ENCODE peak calls at places on chromosome X, in four cellular contexts. One of them, this sample, is unnamed.
A peak's percentile ranks its signal among the peaks of the same experiment; 100 is the strongest.

GRCh38 chrX:130680164-130681035 is 222.6 kb downstream of the ENOX2 start:
- DNase-seq in GM13976: no peak
- DNase-seq in thoracic aorta: no peak
- DNase-seq in heart right ventricle: no peak
- DNase-seq in this sample: no peak

GRCh38 chrX:96407043-96407442 is 277.6 kb upstream of the DIAPH2 start:
- DNase-seq in thoracic aorta: no peak
- DNase-seq in GM13976: no peak
- DNase-seq in heart right ventricle: no peak
- DNase-seq in this sample: no peak

GRCh38 chrX:13664026-13664425 is 11.1 kb downstream of the TCEANC start:
- DNase-seq in heart right ventricle: no peak
- DNase-seq in GM13976: no peak
- DNase-seq in thoracic aorta: no peak
- DNase-seq in this sample: no peak

GRCh38 chrX:103791826-103792458 is 15.3 kb downstream of the PLP1 start:
- DNase-seq in heart right ventricle: no peak
- DNase-seq in thoracic aorta: no peak
- DNase-seq in GM13976: no peak
- DNase-seq in this sample: no peak

GRCh38 chrX:154472685-154473632 is 6.1 kb downstream of the LAGE3 start:
- DNase-seq in thoracic aorta: no peak
- DNase-seq in GM13976: no peak
- DNase-seq in heart right ventricle: no peak
- DNase-seq in this sample: no peak

GRCh38 chrX:153645921-153646481 is 1.0 kb upstream of the DUSP9 start:
- DNase-seq in thoracic aorta: no peak
- DNase-seq in GM13976: no peak
- DNase-seq in heart right ventricle: no peak
- DNase-seq in this sample: no peak

GRCh38 chrX:154526901-154527675 is 11.1 kb upstream of the FAM3A start:
- DNase-seq in thoracic aorta: no peak
- DNase-seq in GM13976: peak; percentile 73
- DNase-seq in heart right ventricle: peak; percentile 82
- DNase-seq in this sample: peak; percentile 44

GRCh38 chrX:112808651-112809050 is 32.0 kb downstream of the AMOT start:
- DNase-seq in GM13976: no peak
- DNase-seq in heart right ventricle: no peak
- DNase-seq in thoracic aorta: no peak
- DNase-seq in this sample: no peak

GRCh38 chrX:63581906-63582305 is 203.1 kb downstream of the ARHGEF9 start:
- DNase-seq in GM13976: no peak
- DNase-seq in thoracic aorta: no peak
- DNase-seq in heart right ventricle: no peak
- DNase-seq in this sample: no peak

GRCh38 chrX:18885317-18886004 is 98.5 kb downstream of the PHKA2 start:
- DNase-seq in heart right ventricle: no peak
- DNase-seq in GM13976: no peak
- DNase-seq in thoracic aorta: no peak
- DNase-seq in this sample: no peak

GRCh38 chrX:63713510-63713909 is 71.5 kb downstream of the ARHGEF9 start:
- DNase-seq in heart right ventricle: peak; percentile 49
- DNase-seq in GM13976: no peak
- DNase-seq in thoracic aorta: no peak
- DNase-seq in this sample: no peak

GRCh38 chrX:15515931-15516330 is 15.3 kb downstream of the BMX start:
- DNase-seq in thoracic aorta: no peak
- DNase-seq in GM13976: no peak
- DNase-seq in heart right ventricle: peak; percentile 12
- DNase-seq in this sample: no peak

GRCh38 chrX:13476384-13476783 is 93.0 kb upstream of the EGFL6 start:
- DNase-seq in GM13976: no peak
- DNase-seq in heart right ventricle: no peak
- DNase-seq in thoracic aorta: no peak
- DNase-seq in this sample: no peak

GRCh38 chrX:71955530-71956120 is 45.0 kb downstream of the NHSL2 start:
- DNase-seq in heart right ventricle: peak; percentile 9
- DNase-seq in thoracic aorta: no peak
- DNase-seq in GM13976: no peak
- DNase-seq in this sample: no peak

GRCh38 chrX:38882894-38883620 is 81.8 kb downstream of the MID1IP1 start:
- DNase-seq in thoracic aorta: no peak
- DNase-seq in GM13976: no peak
- DNase-seq in heart right ventricle: no peak
- DNase-seq in this sample: no peak

GRCh38 chrX:1466971-1467561 is 14.4 kb upstream of the ASMTL start:
- DNase-seq in GM13976: peak; percentile 68
- DNase-seq in thoracic aorta: no peak
- DNase-seq in heart right ventricle: peak; percentile 7
- DNase-seq in this sample: peak; percentile 57

GRCh38 chrX:13023526-13024469 is 20.6 kb downstream of the FAM9C start:
- DNase-seq in GM13976: no peak
- DNase-seq in thoracic aorta: no peak
- DNase-seq in heart right ventricle: no peak
- DNase-seq in this sample: no peak

GRCh38 chrX:9682456-9682855 is 83.2 kb downstream of the GPR143 start:
- DNase-seq in thoracic aorta: no peak
- DNase-seq in GM13976: no peak
- DNase-seq in heart right ventricle: no peak
- DNase-seq in this sample: no peak

GRCh38 chrX:74779175-74779574 is 146.1 kb downstream of the NEXMIF start:
- DNase-seq in thoracic aorta: no peak
- DNase-seq in GM13976: peak; percentile 13
- DNase-seq in heart right ventricle: no peak
- DNase-seq in this sample: no peak

GRCh38 chrX:10282490-10282889 is 125.7 kb downstream of the CLCN4 start:
- DNase-seq in GM13976: no peak
- DNase-seq in thoracic aorta: no peak
- DNase-seq in heart right ventricle: no peak
- DNase-seq in this sample: no peak

GRCh38 chrX:153767674-153768055 is 3.6 kb downstream of the PLXNB3 start:
- DNase-seq in heart right ventricle: no peak
- DNase-seq in thoracic aorta: no peak
- DNase-seq in GM13976: no peak
- DNase-seq in this sample: no peak

GRCh38 chrX:108198420-108198819 is 106.8 kb downstream of the ATG4A start:
- DNase-seq in thoracic aorta: no peak
- DNase-seq in heart right ventricle: no peak
- DNase-seq in GM13976: no peak
- DNase-seq in this sample: no peak

GRCh38 chrX:108203540-108203939 is 112.0 kb downstream of the ATG4A start:
- DNase-seq in thoracic aorta: no peak
- DNase-seq in heart right ventricle: no peak
- DNase-seq in GM13976: no peak
- DNase-seq in this sample: no peak

GRCh38 chrX:108199041-108199440 is 107.5 kb downstream of the ATG4A start:
- DNase-seq in heart right ventricle: no peak
- DNase-seq in thoracic aorta: no peak
- DNase-seq in GM13976: no peak
- DNase-seq in this sample: no peak

DNA sequence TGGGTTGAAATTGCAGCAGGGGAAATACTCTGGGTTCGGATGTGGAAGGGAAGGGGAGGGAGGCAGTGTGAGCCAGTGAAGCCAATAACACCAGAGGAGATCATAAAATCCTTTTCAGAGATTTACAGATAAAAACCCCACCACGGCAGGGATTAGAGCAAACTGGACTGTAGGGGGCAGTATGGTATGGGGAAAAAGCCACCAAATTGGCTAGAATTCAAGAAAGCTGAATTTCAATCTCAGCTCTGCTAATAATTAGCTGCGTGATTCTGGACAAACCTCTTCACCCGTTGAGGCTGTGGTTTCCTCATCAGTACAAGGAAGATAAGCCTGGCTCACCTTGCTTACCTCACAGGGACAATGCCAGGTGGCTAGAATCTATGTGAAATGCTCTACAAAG is 108.1 kb downstream of the ATG4A start:
- DNase-seq in GM13976: no peak
- DNase-seq in heart right ventricle: no peak
- DNase-seq in thoracic aorta: no peak
- DNase-seq in this sample: no peak
- TF ChIP-seq CTCF in GM13976: peak; percentile 38
- TF ChIP-seq CTCF in heart right ventricle: peak; percentile 54
- TF ChIP-seq CTCF in thoracic aorta: peak; percentile 53
- TF ChIP-seq CTCF in this sample: no peak

GRCh38 chrX:50536955-50537354 is 66.3 kb upstream of the DGKK start:
- DNase-seq in thoracic aorta: no peak
- DNase-seq in GM13976: no peak
- DNase-seq in heart right ventricle: no peak
- DNase-seq in this sample: no peak
- TF ChIP-seq CTCF in thoracic aorta: no peak
- TF ChIP-seq CTCF in GM13976: no peak
- TF ChIP-seq CTCF in heart right ventricle: no peak
- TF ChIP-seq CTCF in this sample: no peak

DNA sequence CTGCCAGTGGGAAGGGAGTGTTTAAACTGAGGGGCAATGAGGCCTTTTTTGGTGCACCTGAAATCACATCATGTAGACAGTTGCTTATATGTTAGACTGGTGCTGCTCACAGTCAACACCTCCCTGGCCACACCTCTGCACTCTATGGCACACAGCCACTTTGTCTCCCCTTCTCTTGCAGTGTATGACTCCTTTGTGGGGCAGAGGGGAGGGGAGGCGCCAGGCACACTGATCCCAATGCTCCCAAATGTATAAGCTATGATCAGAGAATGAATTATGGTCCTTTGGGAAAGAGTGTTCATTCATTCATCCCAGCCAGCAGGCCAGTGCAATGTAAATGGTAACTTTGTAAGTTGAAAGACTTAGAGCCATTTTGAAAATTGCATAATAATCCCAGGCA is 4.6 kb upstream of the GPC3 start:
- DNase-seq in heart right ventricle: no peak
- DNase-seq in thoracic aorta: no peak
- DNase-seq in GM13976: no peak
- DNase-seq in this sample: no peak
- TF ChIP-seq CTCF in heart right ventricle: no peak
- TF ChIP-seq CTCF in thoracic aorta: no peak
- TF ChIP-seq CTCF in GM13976: no peak
- TF ChIP-seq CTCF in this sample: no peak

DNA sequence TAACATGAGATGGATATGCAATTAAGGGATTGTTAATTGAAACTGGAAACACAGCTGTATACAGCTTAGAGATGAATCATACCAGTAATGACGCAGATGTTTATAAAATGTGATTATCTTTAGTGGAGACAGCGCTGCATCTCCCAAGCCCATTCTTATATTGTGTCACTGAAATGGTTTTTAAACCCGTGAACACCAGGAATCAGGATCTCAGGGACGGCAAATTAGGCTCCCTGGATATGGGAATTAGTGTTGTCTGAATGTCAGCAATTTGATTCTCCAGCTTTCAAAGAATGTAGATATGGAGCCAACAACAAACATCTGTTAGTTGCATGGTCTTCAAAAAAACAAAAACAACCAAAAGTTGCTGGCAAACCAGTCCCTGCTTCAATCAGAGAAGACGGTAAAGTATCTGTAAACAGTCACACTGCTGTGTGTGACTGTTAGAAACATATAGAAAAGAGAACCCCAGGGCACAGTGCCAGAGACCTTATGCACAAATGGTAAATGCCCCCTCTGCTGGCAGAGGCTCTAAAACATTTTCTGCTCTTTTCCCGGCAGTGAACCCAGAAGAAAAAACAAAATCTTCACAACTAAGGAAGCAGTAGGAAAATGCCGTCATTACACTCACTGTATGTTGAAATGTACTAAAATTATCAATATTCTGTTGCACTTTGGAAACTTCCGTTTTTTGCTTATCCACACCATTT is 351.9 kb upstream of the FTHL17 start:
- DNase-seq in thoracic aorta: no peak
- DNase-seq in heart right ventricle: peak; percentile 37
- DNase-seq in GM13976: no peak
- DNase-seq in this sample: no peak
- TF ChIP-seq CTCF in thoracic aorta: no peak
- TF ChIP-seq CTCF in heart right ventricle: peak; percentile 40
- TF ChIP-seq CTCF in GM13976: no peak
- TF ChIP-seq CTCF in this sample: no peak

GRCh38 chrX:20063716-20064351 is 52.9 kb downstream of the MAP7D2 start:
- DNase-seq in thoracic aorta: no peak
- DNase-seq in heart right ventricle: no peak
- DNase-seq in GM13976: no peak
- DNase-seq in this sample: no peak
- TF ChIP-seq CTCF in thoracic aorta: no peak
- TF ChIP-seq CTCF in heart right ventricle: no peak
- TF ChIP-seq CTCF in GM13976: no peak
- TF ChIP-seq CTCF in this sample: no peak

GRCh38 chrX:47199286-47199685 is 5.7 kb downstream of the UBA1 start:
- DNase-seq in GM13976: no peak
- DNase-seq in thoracic aorta: no peak
- DNase-seq in heart right ventricle: no peak
- DNase-seq in this sample: no peak

GRCh38 chrX:47198687-47199080 is 5.1 kb downstream of the UBA1 start:
- DNase-seq in thoracic aorta: no peak
- DNase-seq in heart right ventricle: no peak
- DNase-seq in GM13976: no peak
- DNase-seq in this sample: no peak

GRCh38 chrX:47201545-47201944 is 7.9 kb downstream of the UBA1 start:
- DNase-seq in thoracic aorta: no peak
- DNase-seq in GM13976: no peak
- DNase-seq in heart right ventricle: no peak
- DNase-seq in this sample: no peak

GRCh38 chrX:47202316-47202715 is 8.7 kb downstream of the UBA1 start:
- DNase-seq in heart right ventricle: no peak
- DNase-seq in GM13976: no peak
- DNase-seq in thoracic aorta: no peak
- DNase-seq in this sample: no peak

DNA sequence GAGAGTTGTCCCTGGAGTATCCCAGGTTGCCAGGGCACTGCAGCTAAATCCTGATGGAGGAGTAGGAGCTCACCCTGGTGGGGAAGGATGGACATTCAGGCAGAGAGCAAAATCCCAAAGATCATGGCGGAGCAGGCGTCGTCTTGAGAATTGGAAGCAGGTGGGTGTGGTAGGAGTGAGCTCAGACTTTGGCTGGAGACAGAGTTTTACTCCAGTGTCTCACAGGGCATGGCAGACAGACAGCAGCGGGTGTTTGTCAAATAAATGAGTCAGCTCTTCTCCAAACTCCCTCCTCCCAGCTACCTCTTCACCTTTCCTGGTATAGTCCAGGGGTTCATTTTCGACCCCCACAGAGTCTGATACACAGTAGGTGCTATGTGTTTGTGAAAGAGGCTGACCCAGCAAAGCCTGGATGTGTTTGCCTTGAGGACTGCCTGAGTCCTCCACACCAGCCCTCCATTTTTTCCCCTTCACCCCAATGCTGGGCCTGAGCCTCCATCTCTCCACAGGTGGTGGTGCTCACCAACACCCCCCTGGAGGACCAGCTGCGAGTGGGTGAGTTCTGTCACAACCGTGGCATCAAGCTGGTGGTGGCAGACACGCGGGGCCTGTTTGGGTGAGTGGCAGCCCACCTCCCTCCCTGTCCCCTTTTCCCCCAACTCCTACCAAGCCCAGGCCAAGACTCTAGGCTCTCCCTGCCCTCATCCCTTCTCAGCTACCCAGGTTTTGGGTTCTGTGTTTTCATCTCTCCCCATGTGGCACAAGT is 6.9 kb downstream of the UBA1 start:
- DNase-seq in thoracic aorta: no peak
- DNase-seq in heart right ventricle: no peak
- DNase-seq in GM13976: no peak
- DNase-seq in this sample: no peak
- TF ChIP-seq CTCF in thoracic aorta: no peak
- TF ChIP-seq CTCF in heart right ventricle: peak; percentile 12
- TF ChIP-seq CTCF in GM13976: no peak
- TF ChIP-seq CTCF in this sample: no peak

GRCh38 chrX:53244610-53245009 is 19.6 kb upstream of the KDM5C start:
- DNase-seq in heart right ventricle: no peak
- DNase-seq in thoracic aorta: no peak
- DNase-seq in GM13976: no peak
- DNase-seq in this sample: no peak
- TF ChIP-seq CTCF in heart right ventricle: no peak
- TF ChIP-seq CTCF in thoracic aorta: no peak
- TF ChIP-seq CTCF in GM13976: no peak
- TF ChIP-seq CTCF in this sample: no peak

This sample was measured in activated B cell treated with CpG ODN at 0.5 μM for 24 hours.